ENCODE peak calls at places on chromosome 15, in four cellular contexts. F is HepG2, R is GM12878, Z is K562. T is an unnamed sample.

GRCh38 chr15:73322665-73323373 is 45.9 kb downstream of the HCN4 start:
- DNase-seq in R (no peak), F (no peak), Z (no peak), T (no peak)

GRCh38 chr15:40595773-40596172 is 1.7 kb downstream of the KNL1 start:
- DNase-seq in R (no peak), Z (no peak), F (no peak), T (no peak)

GRCh38 chr15:45186771-45187577 is 792 bp downstream of the SHF start:
- DNase-seq in F (peak; percentile 28), Z (no peak), R (no peak), T (no peak)

GRCh38 chr15:84947947-84948830 is 33.5 kb upstream of the PDE8A start:
- DNase-seq in F (no peak), R (no peak), Z (peak; percentile 45), T (peak; percentile 96)

GRCh38 chr15:31338879-31339557 is 12.4 kb downstream of the KLF13 start:
- DNase-seq in Z (peak; percentile 21), R (peak; percentile 75), F (peak; percentile 38), T (peak; percentile 79)

GRCh38 chr15:68328485-68328884 is 50.9 kb downstream of the FEM1B start:
- DNase-seq in R (no peak), F (no peak), Z (no peak), T (no peak)

GRCh38 chr15:35445891-35446290 is 100.1 kb downstream of the DPH6 start:
- DNase-seq in F (no peak), R (no peak), Z (no peak), T (peak; percentile 59)

GRCh38 chr15:70627322-70627721 is 136.0 kb downstream of the UACA start:
- DNase-seq in F (no peak), R (no peak), Z (no peak), T (no peak)

GRCh38 chr15:53454843-53455721 is 304.4 kb downstream of the WDR72 start:
- DNase-seq in R (no peak), F (peak; percentile 99), Z (no peak), T (no peak)

GRCh38 chr15:70466305-70466704 is 297.1 kb downstream of the UACA start:
- DNase-seq in F (no peak), Z (no peak), R (no peak), T (no peak)

GRCh38 chr15:74769463-74770025 is 12.3 kb upstream of the CSK start:
- DNase-seq in Z (no peak), F (no peak), R (no peak), T (no peak)

GRCh38 chr15:71596672-71597071 is 213.7 kb upstream of the NR2E3 start:
- DNase-seq in F (no peak), Z (no peak), R (no peak), T (peak; percentile 23)

GRCh38 chr15:101424984-101425383 is 64.5 kb downstream of the PCSK6 start:
- DNase-seq in Z (no peak), F (no peak), R (no peak), T (no peak)

GRCh38 chr15:95300958-95301357 is 1029.5 kb upstream of the NR2F2 start:
- DNase-seq in F (no peak), R (no peak), Z (no peak), T (peak; percentile 64)

GRCh38 chr15:41926184-41927056 is 32.6 kb upstream of the SPTBN5 start:
- DNase-seq in Z (no peak), F (peak; percentile 34), R (no peak), T (no peak)

GRCh38 chr15:48644498-48644826 is 1.0 kb downstream of the FBN1 start:
- DNase-seq in R (no peak), F (no peak), Z (no peak), T (peak; percentile 38)

GRCh38 chr15:48646364-48646763 is 855 bp upstream of the FBN1 start:
- DNase-seq in F (no peak), Z (no peak), R (no peak), T (no peak)

GRCh38 chr15:48643776-48644497 is 1.6 kb downstream of the FBN1 start:
- DNase-seq in Z (no peak), R (no peak), F (no peak), T (no peak)

GRCh38 chr15:48644827-48645557 is 517 bp downstream of the FBN1 start:
- DNase-seq in Z (no peak), R (no peak), F (no peak), T (peak; percentile 62)

GRCh38 chr15:48645558-48646330 is at the start of gene FBN1:
- DNase-seq in Z (no peak), F (peak; percentile 15), R (peak; percentile 33), T (peak; percentile 90)
- TF ChIP-seq BHLHE40 in Z (no peak), F (no peak), R (no peak), T (no peak)

GRCh38 chr15:98653686-98654085 is 5.3 kb downstream of the IGF1R start:
- DNase-seq in Z (no peak), F (no peak), R (no peak), T (no peak)

GRCh38 chr15:98658831-98659699 is 10.7 kb downstream of the IGF1R start:
- DNase-seq in Z (peak; percentile 56), F (peak; percentile 66), R (peak; percentile 11), T (peak; percentile 60)

GRCh38 chr15:98654790-98655360 is 6.5 kb downstream of the IGF1R start:
- DNase-seq in R (no peak), Z (no peak), F (peak; percentile 68), T (no peak)

GRCh38 chr15:98657721-98658120 is 9.4 kb downstream of the IGF1R start:
- DNase-seq in R (no peak), F (no peak), Z (no peak), T (peak; percentile 61)

DNA sequence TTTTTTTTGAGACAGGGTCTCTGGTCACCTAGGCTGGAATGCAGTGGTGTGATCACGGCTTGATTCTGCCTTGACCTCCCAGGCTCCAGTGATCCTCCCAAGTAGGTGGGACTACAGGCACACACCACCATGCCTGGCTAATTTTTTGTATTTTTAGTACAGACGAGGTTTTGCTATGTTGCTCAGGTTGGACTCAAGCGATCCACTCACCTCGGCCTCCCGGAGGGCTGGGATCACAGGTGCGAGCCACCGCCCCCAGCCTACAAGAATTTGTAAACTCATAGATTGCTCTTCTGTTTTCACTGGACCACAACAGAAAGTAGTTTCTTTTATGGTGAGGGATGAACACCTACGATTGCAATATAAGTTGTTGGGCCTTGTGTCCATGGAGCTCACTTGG is 7.4 kb downstream of the IGF1R start:
- DNase-seq in R (no peak), F (no peak), Z (no peak), T (no peak)
- H4K20me1 ChIP-seq in R (no peaks in the 10 kb centered on the region), F (peaks cover 79% of the 10 kb centered on the region), Z (peaks cover 18% of the 10 kb centered on the region), T (peaks cover 92% of the 10 kb centered on the region)

GRCh38 chr15:77541421-77542181 is 91.1 kb downstream of the LINGO1 start:
- DNase-seq in F (no peak), R (no peak), Z (no peak), T (peak; percentile 22)
- TF ChIP-seq BHLHE40 in F (no peak), R (no peak), Z (no peak), T (no peak)

GRCh38 chr15:67156834-67157233 is 91.4 kb downstream of the SMAD3 start:
- DNase-seq in F (no peak), Z (no peak), R (no peak), T (no peak)
- H4K20me1 ChIP-seq in F (peaks cover 35% of the 10 kb centered on the region), Z (peaks cover 3% of the 10 kb centered on the region), R (peaks cover 2% of the 10 kb centered on the region), T (peaks cover 34% of the 10 kb centered on the region)